ENCODE peak calls at places on chromosome 13, in ten cellular contexts. One of them, this sample, is unnamed.

GRCh38 chr13:23447927-23448326 is 14.4 kb upstream of the SACS start:
- DNase-seq in fibroblast of villous mesenchyme: peak; percentile 60
- DNase-seq in cardiac muscle cell: no peak
- DNase-seq in H1: no peak
- DNase-seq in tibial artery: no peak
- DNase-seq in cardiac fibroblast: peak; percentile 66
- DNase-seq in psoas muscle: no peak
- DNase-seq in PC-3: no peak
- DNase-seq in fibroblast of mammary gland: peak; percentile 85
- DNase-seq in H9: no peak
- DNase-seq in this sample: no peak

GRCh38 chr13:89514534-89515312 is 1832.8 kb upstream of the MIR17HG start:
- DNase-seq in fibroblast of villous mesenchyme: peak; percentile 1
- DNase-seq in cardiac muscle cell: no peak
- DNase-seq in H1: no peak
- DNase-seq in tibial artery: no peak
- DNase-seq in cardiac fibroblast: peak; percentile 59
- DNase-seq in psoas muscle: no peak
- DNase-seq in PC-3: peak; percentile 82
- DNase-seq in fibroblast of mammary gland: peak; percentile 66
- DNase-seq in H9: no peak
- DNase-seq in this sample: no peak

GRCh38 chr13:47639716-47640447 is 361.2 kb downstream of the SUCLA2 start:
- DNase-seq in fibroblast of villous mesenchyme: peak; percentile 45
- DNase-seq in cardiac muscle cell: no peak
- DNase-seq in H1: no peak
- DNase-seq in tibial artery: no peak
- DNase-seq in cardiac fibroblast: no peak
- DNase-seq in psoas muscle: no peak
- DNase-seq in PC-3: peak; percentile 2
- DNase-seq in fibroblast of mammary gland: peak; percentile 35
- DNase-seq in H9: no peak
- DNase-seq in this sample: no peak

GRCh38 chr13:44231786-44232516 is 141.7 kb upstream of the SERP2 start:
- DNase-seq in fibroblast of villous mesenchyme: peak; percentile 96
- DNase-seq in cardiac muscle cell: no peak
- DNase-seq in H1: peak; percentile 62
- DNase-seq in tibial artery: peak; percentile 58
- DNase-seq in cardiac fibroblast: peak; percentile 99
- DNase-seq in psoas muscle: peak; percentile 76
- DNase-seq in PC-3: peak; percentile 97
- DNase-seq in fibroblast of mammary gland: peak; percentile 97
- DNase-seq in H9: peak; percentile 89
- DNase-seq in this sample: peak; percentile 86

GRCh38 chr13:52815330-52815729 is 33.1 kb downstream of the PCDH8 start:
- DNase-seq in fibroblast of villous mesenchyme: no peak
- DNase-seq in cardiac muscle cell: no peak
- DNase-seq in H1: no peak
- DNase-seq in tibial artery: no peak
- DNase-seq in cardiac fibroblast: no peak
- DNase-seq in psoas muscle: no peak
- DNase-seq in PC-3: no peak
- DNase-seq in fibroblast of mammary gland: no peak
- DNase-seq in H9: no peak
- DNase-seq in this sample: no peak

GRCh38 chr13:80465321-80465720 is 124.4 kb upstream of the SPRY2 start:
- DNase-seq in fibroblast of villous mesenchyme: no peak
- DNase-seq in cardiac muscle cell: no peak
- DNase-seq in H1: no peak
- DNase-seq in tibial artery: no peak
- DNase-seq in cardiac fibroblast: no peak
- DNase-seq in psoas muscle: no peak
- DNase-seq in PC-3: no peak
- DNase-seq in fibroblast of mammary gland: no peak
- DNase-seq in H9: no peak
- DNase-seq in this sample: no peak

GRCh38 chr13:42272115-42272756 is at the start of gene AKAP11:
- DNase-seq in fibroblast of villous mesenchyme: peak; percentile 54
- DNase-seq in cardiac muscle cell: peak; percentile 82
- DNase-seq in H1: peak; percentile 73
- DNase-seq in tibial artery: peak; percentile 30
- DNase-seq in cardiac fibroblast: peak; percentile 50
- DNase-seq in psoas muscle: peak; percentile 72
- DNase-seq in PC-3: peak; percentile 18
- DNase-seq in fibroblast of mammary gland: peak; percentile 46
- DNase-seq in H9: no peak
- DNase-seq in this sample: peak; percentile 29

GRCh38 chr13:47230155-47230554 is 333.3 kb upstream of the HTR2A start:
- DNase-seq in fibroblast of villous mesenchyme: no peak
- DNase-seq in cardiac muscle cell: no peak
- DNase-seq in H1: no peak
- DNase-seq in tibial artery: no peak
- DNase-seq in cardiac fibroblast: no peak
- DNase-seq in psoas muscle: no peak
- DNase-seq in PC-3: no peak
- DNase-seq in fibroblast of mammary gland: no peak
- DNase-seq in H9: no peak
- DNase-seq in this sample: no peak

GRCh38 chr13:97234742-97235141 is 12.6 kb downstream of the MBNL2 start:
- DNase-seq in fibroblast of villous mesenchyme: no peak
- DNase-seq in cardiac muscle cell: no peak
- DNase-seq in H1: no peak
- DNase-seq in tibial artery: no peak
- DNase-seq in cardiac fibroblast: no peak
- DNase-seq in psoas muscle: no peak
- DNase-seq in PC-3: no peak
- DNase-seq in fibroblast of mammary gland: no peak
- DNase-seq in H9: no peak
- DNase-seq in this sample: no peak

GRCh38 chr13:55999709-56000108 is 1141.0 kb upstream of the PRR20A start:
- DNase-seq in fibroblast of villous mesenchyme: no peak
- DNase-seq in cardiac muscle cell: peak; percentile 35
- DNase-seq in H1: no peak
- DNase-seq in tibial artery: no peak
- DNase-seq in cardiac fibroblast: no peak
- DNase-seq in psoas muscle: no peak
- DNase-seq in PC-3: no peak
- DNase-seq in fibroblast of mammary gland: no peak
- DNase-seq in H9: no peak
- DNase-seq in this sample: no peak

GRCh38 chr13:37679043-37679442 is 80.5 kb upstream of the POSTN start:
- DNase-seq in fibroblast of villous mesenchyme: no peak
- DNase-seq in cardiac muscle cell: no peak
- DNase-seq in H1: no peak
- DNase-seq in tibial artery: no peak
- DNase-seq in cardiac fibroblast: no peak
- DNase-seq in psoas muscle: no peak
- DNase-seq in PC-3: peak; percentile 22
- DNase-seq in fibroblast of mammary gland: no peak
- DNase-seq in H9: no peak
- DNase-seq in this sample: no peak
- TF ChIP-seq CTCF in fibroblast of villous mesenchyme: peak; percentile 15
- TF ChIP-seq CTCF in cardiac muscle cell: peak; percentile 22
- TF ChIP-seq CTCF in H1: no peak
- TF ChIP-seq CTCF in tibial artery: no peak
- TF ChIP-seq CTCF in cardiac fibroblast: peak; percentile 40
- TF ChIP-seq CTCF in psoas muscle: no peak
- TF ChIP-seq CTCF in PC-3: peak; percentile 43
- TF ChIP-seq CTCF in fibroblast of mammary gland: peak; percentile 32
- TF ChIP-seq CTCF in H9: no peak
- TF ChIP-seq CTCF in this sample: no peak

GRCh38 chr13:20709369-20709768 is 5.9 kb downstream of the IL17D start:
- DNase-seq in fibroblast of villous mesenchyme: no peak
- DNase-seq in cardiac muscle cell: no peak
- DNase-seq in H1: no peak
- DNase-seq in tibial artery: no peak
- DNase-seq in cardiac fibroblast: no peak
- DNase-seq in psoas muscle: no peak
- DNase-seq in PC-3: no peak
- DNase-seq in fibroblast of mammary gland: no peak
- DNase-seq in H9: no peak
- DNase-seq in this sample: no peak

GRCh38 chr13:20713014-20713376 is 9.5 kb downstream of the IL17D start:
- DNase-seq in fibroblast of villous mesenchyme: no peak
- DNase-seq in cardiac muscle cell: peak; percentile 23
- DNase-seq in H1: no peak
- DNase-seq in tibial artery: no peak
- DNase-seq in cardiac fibroblast: peak; percentile 7
- DNase-seq in psoas muscle: no peak
- DNase-seq in PC-3: no peak
- DNase-seq in fibroblast of mammary gland: no peak
- DNase-seq in H9: no peak
- DNase-seq in this sample: no peak

GRCh38 chr13:20709782-20710181 is 6.3 kb downstream of the IL17D start:
- DNase-seq in fibroblast of villous mesenchyme: no peak
- DNase-seq in cardiac muscle cell: no peak
- DNase-seq in H1: no peak
- DNase-seq in tibial artery: no peak
- DNase-seq in cardiac fibroblast: no peak
- DNase-seq in psoas muscle: no peak
- DNase-seq in PC-3: no peak
- DNase-seq in fibroblast of mammary gland: no peak
- DNase-seq in H9: no peak
- DNase-seq in this sample: no peak

GRCh38 chr13:20713751-20714150 is 10.3 kb downstream of the IL17D start:
- DNase-seq in fibroblast of villous mesenchyme: no peak
- DNase-seq in cardiac muscle cell: no peak
- DNase-seq in H1: no peak
- DNase-seq in tibial artery: no peak
- DNase-seq in cardiac fibroblast: peak; percentile 69
- DNase-seq in psoas muscle: peak; percentile 75
- DNase-seq in PC-3: no peak
- DNase-seq in fibroblast of mammary gland: peak; percentile 70
- DNase-seq in H9: no peak
- DNase-seq in this sample: no peak

GRCh38 chr13:20711301-20712044 is 8.0 kb downstream of the IL17D start:
- DNase-seq in fibroblast of villous mesenchyme: no peak
- DNase-seq in cardiac muscle cell: no peak
- DNase-seq in H1: peak; percentile 74
- DNase-seq in tibial artery: no peak
- DNase-seq in cardiac fibroblast: peak; percentile 33
- DNase-seq in psoas muscle: no peak
- DNase-seq in PC-3: no peak
- DNase-seq in fibroblast of mammary gland: no peak
- DNase-seq in H9: peak; percentile 79
- DNase-seq in this sample: no peak
- TF ChIP-seq CTCF in fibroblast of villous mesenchyme: peak; percentile 23
- TF ChIP-seq CTCF in cardiac muscle cell: no peak
- TF ChIP-seq CTCF in H1: no peak
- TF ChIP-seq CTCF in tibial artery: no peak
- TF ChIP-seq CTCF in cardiac fibroblast: no peak
- TF ChIP-seq CTCF in psoas muscle: no peak
- TF ChIP-seq CTCF in PC-3: no peak
- TF ChIP-seq CTCF in fibroblast of mammary gland: no peak
- TF ChIP-seq CTCF in H9: peak; percentile 42
- TF ChIP-seq CTCF in this sample: no peak

GRCh38 chr13:26500618-26501320 is 56.7 kb upstream of the WASF3 start:
- DNase-seq in fibroblast of villous mesenchyme: no peak
- DNase-seq in cardiac muscle cell: no peak
- DNase-seq in H1: no peak
- DNase-seq in tibial artery: no peak
- DNase-seq in cardiac fibroblast: no peak
- DNase-seq in psoas muscle: no peak
- DNase-seq in PC-3: no peak
- DNase-seq in fibroblast of mammary gland: no peak
- DNase-seq in H9: no peak
- DNase-seq in this sample: no peak

GRCh38 chr13:26503826-26504594 is 53.5 kb upstream of the WASF3 start:
- DNase-seq in fibroblast of villous mesenchyme: no peak
- DNase-seq in cardiac muscle cell: no peak
- DNase-seq in H1: no peak
- DNase-seq in tibial artery: no peak
- DNase-seq in cardiac fibroblast: peak; percentile 30
- DNase-seq in psoas muscle: no peak
- DNase-seq in PC-3: no peak
- DNase-seq in fibroblast of mammary gland: peak; percentile 19
- DNase-seq in H9: no peak
- DNase-seq in this sample: no peak

GRCh38 chr13:26499209-26499601 is 58.3 kb upstream of the WASF3 start:
- DNase-seq in fibroblast of villous mesenchyme: no peak
- DNase-seq in cardiac muscle cell: no peak
- DNase-seq in H1: no peak
- DNase-seq in tibial artery: no peak
- DNase-seq in cardiac fibroblast: no peak
- DNase-seq in psoas muscle: no peak
- DNase-seq in PC-3: peak; percentile 28
- DNase-seq in fibroblast of mammary gland: no peak
- DNase-seq in H9: no peak
- DNase-seq in this sample: peak; percentile 20

GRCh38 chr13:26498524-26499208 is 58.8 kb upstream of the WASF3 start:
- DNase-seq in fibroblast of villous mesenchyme: no peak
- DNase-seq in cardiac muscle cell: no peak
- DNase-seq in H1: no peak
- DNase-seq in tibial artery: no peak
- DNase-seq in cardiac fibroblast: peak; percentile 60
- DNase-seq in psoas muscle: no peak
- DNase-seq in PC-3: no peak
- DNase-seq in fibroblast of mammary gland: peak; percentile 47
- DNase-seq in H9: no peak
- DNase-seq in this sample: no peak

GRCh38 chr13:26502826-26503225 is 54.7 kb upstream of the WASF3 start:
- DNase-seq in fibroblast of villous mesenchyme: peak; percentile 8
- DNase-seq in cardiac muscle cell: no peak
- DNase-seq in H1: no peak
- DNase-seq in tibial artery: peak; percentile 75
- DNase-seq in cardiac fibroblast: peak; percentile 95
- DNase-seq in psoas muscle: peak; percentile 64
- DNase-seq in PC-3: peak; percentile 10
- DNase-seq in fibroblast of mammary gland: peak; percentile 94
- DNase-seq in H9: peak; percentile 43
- DNase-seq in this sample: no peak
- TF ChIP-seq CTCF in fibroblast of villous mesenchyme: no peak
- TF ChIP-seq CTCF in cardiac muscle cell: peak; percentile 42
- TF ChIP-seq CTCF in H1: peak; percentile 22
- TF ChIP-seq CTCF in tibial artery: no peak
- TF ChIP-seq CTCF in cardiac fibroblast: peak; percentile 37
- TF ChIP-seq CTCF in psoas muscle: no peak
- TF ChIP-seq CTCF in PC-3: no peak
- TF ChIP-seq CTCF in fibroblast of mammary gland: peak; percentile 22
- TF ChIP-seq CTCF in H9: peak; percentile 32
- TF ChIP-seq CTCF in this sample: no peak

GRCh38 chr13:109135018-109135417 is 505.6 kb downstream of the MYO16 start:
- DNase-seq in fibroblast of villous mesenchyme: no peak
- DNase-seq in cardiac muscle cell: no peak
- DNase-seq in H1: no peak
- DNase-seq in tibial artery: no peak
- DNase-seq in cardiac fibroblast: no peak
- DNase-seq in psoas muscle: no peak
- DNase-seq in PC-3: peak; percentile 17
- DNase-seq in fibroblast of mammary gland: peak; percentile 13
- DNase-seq in H9: no peak
- DNase-seq in this sample: no peak
- TF ChIP-seq CTCF in fibroblast of villous mesenchyme: peak; percentile 25
- TF ChIP-seq CTCF in cardiac muscle cell: no peak
- TF ChIP-seq CTCF in H1: peak; percentile 51
- TF ChIP-seq CTCF in tibial artery: no peak
- TF ChIP-seq CTCF in cardiac fibroblast: no peak
- TF ChIP-seq CTCF in psoas muscle: no peak
- TF ChIP-seq CTCF in PC-3: peak; percentile 47
- TF ChIP-seq CTCF in fibroblast of mammary gland: peak; percentile 26
- TF ChIP-seq CTCF in H9: peak; percentile 53
- TF ChIP-seq CTCF in this sample: no peak

This sample was measured in Calu3.